ENCODE peak calls at places on chromosomes 11 and 22, in six cellular contexts. Z, B, K, G, V and M are unnamed samples. For H3K27me3, the result is how much of the 10 kb centered on the place peaks cover.

GRCh38 chr11:65852508-65853248 is 5.3 kb downstream of the CFL1 start:
- DNase-seq in G (no peak), V (no peak), K (no peak), B (no peak), Z (no peak), M (no peak)

GRCh38 chr22:19448076-19448607 is 631 bp upstream of the C22orf39 start:
- DNase-seq in B (no peak), G (no peak), Z (no peak), V (no peak), K (no peak), M (peak)

GRCh38 chr22:29397791-29398190 is 9.4 kb upstream of the AP1B1 start:
- DNase-seq in V (no peak), K (no peak), G (no peak), B (no peak), Z (no peak), M (no peak)

GRCh38 chr11:26297179-26297970 is 34.6 kb upstream of the ANO3 start:
- DNase-seq in V (peak), Z (no peak), G (no peak), K (peak), B (no peak), M (peak)

GRCh38 chr11:6319879-6320410 is 356 bp downstream of the CAVIN3 start:
- DNase-seq in G (peak), K (peak), V (peak), B (no peak), Z (no peak), M (peak)

GRCh38 chr11:61189933-61190332 is 13.4 kb upstream of the PGA3 start:
- DNase-seq in B (no peak), K (no peak), Z (no peak), G (no peak), V (no peak), M (peak)

GRCh38 chr22:46064966-46065666 is 85.2 kb upstream of the PPARA start:
- DNase-seq in Z (no peak), K (no peak), V (no peak), G (no peak), B (no peak), M (no peak)

GRCh38 chr22:32546480-32546879 is 71.9 kb downstream of the FBXO7 start:
- DNase-seq in Z (no peak), K (no peak), G (no peak), V (no peak), B (no peak), M (no peak)

GRCh38 chr11:76459299-76459698 is 14.5 kb downstream of the EMSY start:
- DNase-seq in Z (no peak), V (no peak), G (no peak), B (no peak), K (no peak), M (no peak)

GRCh38 chr11:76599041-76600013 is 71.2 kb downstream of the LRRC32 start:
- DNase-seq in B (peak), G (no peak), V (no peak), Z (no peak), K (no peak), M (peak)

GRCh38 chr11:106482920-106483761 is 405.7 kb downstream of the AASDHPPT start:
- DNase-seq in B (no peak), V (peak), Z (peak), K (no peak), G (no peak), M (peak)

GRCh38 chr11:117478926-117479325 is 151.3 kb downstream of the CEP164 start:
- DNase-seq in V (no peak), Z (no peak), G (no peak), K (no peak), B (no peak), M (no peak)

GRCh38 chr11:67269401-67270255 is 3.4 kb downstream of the GRK2 start:
- DNase-seq in Z (no peak), V (no peak), B (peak), G (peak), K (no peak), M (no peak)

GRCh38 chr11:71434576-71435130 is 13.5 kb downstream of the DHCR7 start:
- DNase-seq in G (no peak), V (no peak), Z (no peak), B (no peak), K (no peak), M (no peak)

GRCh38 chr11:68371176-68372041 is 59.0 kb downstream of the LRP5 start:
- DNase-seq in V (no peak), Z (no peak), G (no peak), K (no peak), B (no peak), M (peak)

GRCh38 chr22:23029521-23030228 is 40.6 kb upstream of the GNAZ start:
- DNase-seq in K (no peak), G (no peak), B (no peak), Z (no peak), V (no peak), M (no peak)

GRCh38 chr11:59176330-59176729 is 4.4 kb downstream of the DTX4 start:
- DNase-seq in K (no peak), G (no peak), Z (no peak), V (no peak), B (no peak), M (no peak)

GRCh38 chr11:44868021-44868420 is 82.7 kb downstream of the TP53I11 start:
- DNase-seq in B (no peak), Z (no peak), G (no peak), K (no peak), V (no peak), M (no peak)

GRCh38 chr11:87437844-87438223 is 400.1 kb downstream of the TMEM135 start:
- DNase-seq in Z (peak), B (no peak), V (no peak), G (no peak), K (no peak), M (no peak)

GRCh38 chr11:125515102-125515439 is 19.0 kb upstream of the FEZ1 start:
- DNase-seq in G (no peak), V (no peak), K (no peak), B (no peak), Z (no peak), M (no peak)

DNA sequence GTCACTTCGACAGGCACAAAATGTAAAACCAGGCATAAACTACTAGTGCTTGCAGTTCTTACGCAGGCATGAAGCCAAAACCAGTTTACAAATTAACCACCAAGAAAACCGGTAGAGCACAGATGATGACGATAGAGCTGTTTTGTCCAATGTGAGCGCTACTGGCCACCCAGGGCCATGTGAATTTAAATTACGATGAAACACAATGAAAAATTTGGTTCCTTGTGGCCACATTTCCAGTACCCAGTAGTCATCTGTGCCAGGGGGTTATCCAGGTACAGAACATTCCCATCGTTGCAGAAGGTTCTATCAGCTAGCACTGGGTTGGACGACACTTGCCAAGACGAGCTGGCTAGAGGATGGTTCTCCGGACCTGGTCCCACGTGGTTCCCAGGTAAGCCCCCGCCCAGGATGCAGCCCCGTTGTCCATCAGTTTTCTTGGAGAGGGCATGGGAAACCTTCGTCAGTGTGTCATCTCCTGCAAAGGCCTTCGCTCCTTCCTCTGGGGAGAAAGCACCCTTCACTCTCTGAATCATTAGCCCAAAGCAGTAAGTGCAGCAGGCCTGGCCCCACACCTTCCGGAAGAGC is 1.1 kb upstream of the CD81 start:
- DNase-seq in Z (no peak), K (no peak), V (no peak), B (no peak), G (peak), M (no peak)
- H3K27ac ChIP-seq in Z (no peak), K (no peak), V (no peak), B (no peak), G (peak), M (no peak)

DNA sequence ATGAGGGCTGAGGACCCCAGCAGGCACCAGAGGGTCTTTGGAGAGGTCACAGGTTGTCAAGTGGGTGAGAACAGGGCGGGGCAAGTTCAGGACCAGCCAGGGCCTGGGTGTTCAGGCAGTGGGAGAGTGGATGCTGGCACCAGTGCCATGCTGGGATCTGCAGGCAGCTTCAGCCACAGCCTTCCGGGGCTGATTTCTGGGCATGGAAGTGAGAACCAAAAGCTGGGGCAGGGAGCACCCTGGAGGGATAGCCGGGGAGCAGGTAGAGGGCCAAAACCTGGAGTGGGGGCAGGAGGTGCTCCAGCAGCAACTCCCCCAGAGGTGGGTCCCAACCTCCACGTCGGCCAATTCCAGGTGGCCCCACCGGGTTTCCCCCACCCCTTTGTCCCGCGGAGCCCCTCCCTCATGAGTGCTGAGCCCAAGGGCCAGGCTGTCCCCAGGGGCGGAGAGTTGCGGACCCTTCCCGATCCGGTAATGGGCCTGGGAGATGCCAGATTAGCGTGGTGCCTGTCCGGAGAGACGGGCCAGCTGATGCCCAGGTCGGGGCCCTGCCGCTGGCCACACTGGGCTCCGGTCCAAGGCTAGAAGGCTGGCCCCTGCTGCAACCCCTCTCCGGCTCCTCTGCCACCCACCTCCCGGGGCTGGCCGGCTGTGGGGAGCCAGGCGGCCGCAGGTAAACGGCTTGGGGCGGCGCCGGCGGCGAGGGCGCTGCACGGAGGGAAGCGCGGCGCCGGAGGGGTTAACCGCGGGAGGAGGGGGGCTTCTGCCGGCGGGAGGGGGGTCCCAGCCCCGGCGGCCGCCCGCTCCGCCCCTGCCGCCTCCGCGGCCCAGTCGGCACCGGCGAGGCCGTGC is at the start of gene KCNK4:
- DNase-seq in Z (no peak), V (no peak), B (no peak), K (no peak), G (no peak), M (no peak)
- H3K4me3 ChIP-seq in Z (peak), V (peak), B (no peak), K (peak), G (peak), M (peak)

GRCh38 chr11:129412501-129412900 is 36.9 kb downstream of the BARX2 start:
- DNase-seq in Z (no peak), K (no peak), G (no peak), V (no peak), B (no peak), M (no peak)
- H3K27me3 ChIP-seq in Z (under half), K (under half), G (under half), V (under half), B (under half), M (under half)

GRCh38 chr22:27512283-27512761 is 289.2 kb downstream of the MN1 start:
- DNase-seq in K (no peak), G (peak), V (peak), B (no peak), Z (no peak), M (peak)

GRCh38 chr22:27510024-27510423 is 291.5 kb downstream of the MN1 start:
- DNase-seq in G (no peak), B (no peak), Z (no peak), V (no peak), K (no peak), M (no peak)

GRCh38 chr22:27514612-27515011 is 286.9 kb downstream of the MN1 start:
- DNase-seq in B (no peak), Z (no peak), G (no peak), K (no peak), V (no peak), M (no peak)

GRCh38 chr22:27515091-27515523 is 286.4 kb downstream of the MN1 start:
- DNase-seq in Z (no peak), K (no peak), G (no peak), V (no peak), B (no peak), M (no peak)

DNA sequence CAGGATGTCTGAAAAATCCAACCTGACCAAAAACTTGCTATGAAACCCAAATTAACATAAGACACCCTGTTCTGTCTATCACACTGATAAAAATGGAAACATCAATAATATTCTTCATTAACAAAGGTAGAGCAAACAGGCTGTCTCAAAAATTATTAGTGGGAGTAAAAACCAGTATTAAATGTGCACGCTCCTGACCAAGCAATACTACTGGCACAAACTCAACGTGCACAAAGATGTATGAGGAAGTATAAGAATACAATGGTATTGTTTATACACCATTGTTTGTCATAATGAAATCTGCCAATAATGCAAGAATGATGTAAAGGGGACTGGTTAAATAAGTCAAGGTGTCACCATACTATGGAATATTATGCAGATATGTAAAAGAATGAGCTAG is 288.5 kb downstream of the MN1 start:
- DNase-seq in K (no peak), G (no peak), Z (no peak), B (no peak), V (no peak), M (no peak)
- H3K27ac ChIP-seq in K (no peak), G (no peak), Z (no peak), B (no peak), V (peak), M (no peak)

GRCh38 chr11:99548264-99548663 is 527.5 kb downstream of the CNTN5 start:
- DNase-seq in K (no peak), G (no peak), B (no peak), Z (no peak), V (no peak), M (no peak)
- H3K4me3 ChIP-seq in K (no peak), G (no peak), B (no peak), Z (no peak), V (no peak), M (no peak)

GRCh38 chr11:94308024-94308423 is 3.6 kb downstream of the IZUMO1R start:
- DNase-seq in Z (no peak), V (no peak), G (no peak), K (no peak), B (no peak), M (no peak)
- H3K27me3 ChIP-seq in Z (under half), V (under half), G (under half), K (under half), B (under half), M (under half)

GRCh38 chr11:109865558-109866186 is 227.5 kb upstream of the ZC3H12C start:
- DNase-seq in B (no peak), Z (no peak), V (no peak), K (no peak), G (no peak), M (no peak)

GRCh38 chr11:109864161-109864661 is 229.0 kb upstream of the ZC3H12C start:
- DNase-seq in V (no peak), Z (no peak), G (no peak), K (no peak), B (no peak), M (no peak)

GRCh38 chr11:109864834-109865557 is 228.2 kb upstream of the ZC3H12C start:
- DNase-seq in V (peak), G (no peak), B (no peak), K (no peak), Z (no peak), M (peak)

GRCh38 chr11:109859325-109859724 is 233.9 kb upstream of the ZC3H12C start:
- DNase-seq in K (no peak), Z (no peak), V (peak), B (no peak), G (no peak), M (peak)

GRCh38 chr11:109862808-109863207 is 230.4 kb upstream of the ZC3H12C start:
- DNase-seq in Z (no peak), V (no peak), K (no peak), B (no peak), G (no peak), M (no peak)
- H3K27ac ChIP-seq in Z (no peak), V (no peak), K (no peak), B (no peak), G (no peak), M (no peak)